ENCODE peak calls at places on chromosome 5, in ten cellular contexts. P is activated B cell treated with CpG ODN at 0.5 μM for 24 hours; T is ecto neural progenitor cell; Q is activated CD8-positive, alpha-beta memory T cell treated with anti-CD3 and anti-CD28 coated beads for 48 hours; X is KBM-7; I is small intestine; L is iris pigment epithelial cell; D is AG10803; O is H54; V is nucleus accumbens. G is an unnamed sample.

GRCh38 chr5:96626956-96627355 is 35.2 kb upstream of the CAST start:
- DNase-seq in P (no peak), T (no peak), Q (no peak), X (no peak), I (no peak), L (peak; percentile 97), D (peak; percentile 98), O (no peak), V (no peak), G (peak; percentile 44)

GRCh38 chr5:148807845-148808244 is 18.6 kb upstream of the ADRB2 start:
- DNase-seq in P (no peak), T (no peak), Q (no peak), X (peak; percentile 90), I (peak; percentile 20), L (peak; percentile 26), D (no peak), O (no peak), V (no peak), G (peak; percentile 14)

GRCh38 chr5:14250778-14251711 is 107.9 kb downstream of the TRIO start:
- DNase-seq in P (no peak), T (no peak), Q (no peak), X (no peak), I (no peak), L (no peak), D (no peak), O (no peak), V (no peak), G (no peak)

GRCh38 chr5:131589510-131590348 is 45.3 kb downstream of the RAPGEF6 start:
- DNase-seq in P (no peak), T (peak; percentile 56), Q (no peak), X (peak; percentile 63), I (peak; percentile 86), L (peak; percentile 64), D (peak; percentile 65), O (peak; percentile 29), V (peak; percentile 9), G (peak; percentile 59)

GRCh38 chr5:115838885-115839518 is 2.4 kb downstream of the ATG12 start:
- DNase-seq in P (no peak), T (no peak), Q (no peak), X (peak; percentile 76), I (peak; percentile 77), L (peak; percentile 47), D (peak; percentile 64), O (no peak), V (no peak), G (peak; percentile 58)

GRCh38 chr5:78597068-78597857 is 51.3 kb downstream of the LHFPL2 start:
- DNase-seq in P (no peak), T (no peak), Q (no peak), X (no peak), I (peak; percentile 55), L (peak; percentile 89), D (peak; percentile 65), O (no peak), V (no peak), G (peak; percentile 77)

GRCh38 chr5:78003914-78004313 is 227.8 kb upstream of the TBCA start:
- DNase-seq in P (no peak), T (peak; percentile 73), Q (no peak), X (peak; percentile 86), I (no peak), L (no peak), D (peak; percentile 4), O (no peak), V (no peak), G (no peak)

GRCh38 chr5:54986269-54986654 is 869 bp upstream of the ESM1 start:
- DNase-seq in P (no peak), T (no peak), Q (no peak), X (no peak), I (no peak), L (no peak), D (no peak), O (no peak), V (no peak), G (no peak)

GRCh38 chr5:39137391-39138181 is 63.4 kb upstream of the RICTOR start:
- DNase-seq in P (no peak), T (no peak), Q (no peak), X (peak; percentile 11), I (no peak), L (peak; percentile 14), D (no peak), O (no peak), V (no peak), G (peak; percentile 15)

GRCh38 chr5:22560115-22560514 is 293.0 kb downstream of the CDH12 start:
- DNase-seq in P (no peak), T (no peak), Q (no peak), X (no peak), I (no peak), L (peak; percentile 96), D (peak; percentile 54), O (peak; percentile 12), V (no peak), G (peak; percentile 95)